ENCODE peak calls at places on chromosome 20, in six cellular contexts. P, A, E, I, N and D are unnamed samples.

GRCh38 chr20:32515631-32516101 is 69.5 kb downstream of the NOL4L start:
- DNase-seq in P (no peak), A (no peak), E (no peak), I (no peak), N (no peak), D (no peak)

GRCh38 chr20:56897318-56897962 is 268.3 kb downstream of the TFAP2C start:
- DNase-seq in P (no peak), A (no peak), E (no peak), I (no peak), N (no peak), D (no peak)

GRCh38 chr20:21522479-21523397 is 8.9 kb upstream of the NKX2-2 start:
- DNase-seq in P (no peak), A (no peak), E (no peak), I (peak), N (no peak), D (no peak)

GRCh38 chr20:37162674-37163073 is 16.5 kb upstream of the RPN2 start:
- DNase-seq in P (no peak), A (no peak), E (no peak), I (no peak), N (no peak), D (no peak)

GRCh38 chr20:62994850-62995249 is 11.9 kb downstream of the BHLHE23 start:
- DNase-seq in P (no peak), A (no peak), E (no peak), I (no peak), N (no peak), D (no peak)

GRCh38 chr20:25081730-25082497 is at the start of gene VSX1:
- DNase-seq in P (no peak), A (no peak), E (no peak), I (no peak), N (peak), D (no peak)

GRCh38 chr20:53872561-53873248 is 197.7 kb downstream of the BCAS1 start:
- DNase-seq in P (peak), A (no peak), E (peak), I (no peak), N (no peak), D (no peak)

GRCh38 chr20:12916699-12917098 is 92.1 kb upstream of the SPTLC3 start:
- DNase-seq in P (no peak), A (no peak), E (no peak), I (no peak), N (no peak), D (no peak)

GRCh38 chr20:56974499-56975250 is 291.8 kb downstream of the BMP7 start:
- DNase-seq in P (peak), A (no peak), E (no peak), I (peak), N (no peak), D (no peak)

GRCh38 chr20:16397053-16397452 is 176.2 kb downstream of the KIF16B start:
- DNase-seq in P (no peak), A (peak), E (no peak), I (no peak), N (peak), D (no peak)

GRCh38 chr20:49267327-49267726 is 10.5 kb downstream of the ZNFX1 start:
- DNase-seq in P (no peak), A (no peak), E (no peak), I (no peak), N (no peak), D (no peak)

GRCh38 chr20:40741507-40742106 is 52.6 kb upstream of the MAFB start:
- DNase-seq in P (peak), A (peak), E (peak), I (peak), N (no peak), D (peak)

GRCh38 chr20:37907677-37908397 is 4.9 kb downstream of the VSTM2L start:
- DNase-seq in P (peak), A (no peak), E (no peak), I (peak), N (no peak), D (no peak)

GRCh38 chr20:32574296-32575226 is 10.6 kb downstream of the NOL4L start:
- DNase-seq in P (peak), A (peak), E (no peak), I (peak), N (no peak), D (no peak)

GRCh38 chr20:49597825-49598395 is 30.0 kb upstream of the PTGIS start:
- DNase-seq in P (no peak), A (no peak), E (no peak), I (no peak), N (peak), D (no peak)

GRCh38 chr20:63378626-63379025 is 17.5 kb upstream of the CHRNA4 start:
- DNase-seq in P (no peak), A (no peak), E (no peak), I (no peak), N (no peak), D (no peak)

GRCh38 chr20:23269954-23270353 is 80.6 kb upstream of the NXT1 start:
- DNase-seq in P (no peak), A (no peak), E (no peak), I (no peak), N (no peak), D (no peak)

GRCh38 chr20:45833883-45834796 is 541 bp downstream of the SNX21 start:
- DNase-seq in P (peak), A (peak), E (peak), I (peak), N (peak), D (no peak)

GRCh38 chr20:23027721-23028120 is 7.4 kb upstream of the SSTR4 start:
- DNase-seq in P (no peak), A (no peak), E (no peak), I (no peak), N (no peak), D (no peak)

GRCh38 chr20:25339608-25340007 is 51.0 kb downstream of the ABHD12 start:
- DNase-seq in P (no peak), A (no peak), E (no peak), I (no peak), N (peak), D (no peak)

GRCh38 chr20:47503685-47504084 is 2.0 kb downstream of the NCOA3 start:
- DNase-seq in P (no peak), A (no peak), E (no peak), I (peak), N (no peak), D (no peak)

GRCh38 chr20:47508228-47508752 is 6.6 kb downstream of the NCOA3 start:
- DNase-seq in P (no peak), A (no peak), E (no peak), I (no peak), N (no peak), D (no peak)

GRCh38 chr20:47506850-47507249 is 5.2 kb downstream of the NCOA3 start:
- DNase-seq in P (no peak), A (no peak), E (no peak), I (no peak), N (no peak), D (no peak)

GRCh38 chr20:47509104-47509661 is 7.5 kb downstream of the NCOA3 start:
- DNase-seq in P (no peak), A (no peak), E (no peak), I (no peak), N (no peak), D (no peak)

DNA sequence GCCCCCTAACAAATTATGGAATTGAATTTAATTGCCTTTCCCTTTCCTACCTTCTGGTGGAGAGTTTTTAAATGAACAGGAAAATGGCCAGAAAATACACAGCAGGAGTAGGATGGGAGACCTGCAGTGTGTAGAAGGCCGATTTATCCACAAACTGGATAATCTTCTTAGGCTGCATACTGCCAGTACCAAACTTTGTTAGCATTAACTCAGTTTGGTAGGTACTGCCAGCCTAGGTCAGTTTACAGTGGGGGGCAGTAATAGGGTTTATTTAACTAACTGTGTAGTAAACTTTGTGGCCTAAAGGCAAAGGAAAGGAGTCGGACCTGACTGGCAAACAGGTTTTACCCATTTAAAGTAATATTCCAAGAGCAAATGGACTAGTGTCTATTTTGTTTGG is 4.6 kb downstream of the NCOA3 start:
- DNase-seq in P (no peak), A (no peak), E (no peak), I (peak), N (no peak), D (no peak)
- TF ChIP-seq CTCF in P (no peak), A (no peak), E (no peak), I (no peak), N (no peak), D (no peak)

GRCh38 chr20:59647271-59647670 is 42.9 kb downstream of the PHACTR3 start:
- DNase-seq in P (no peak), A (no peak), E (no peak), I (no peak), N (no peak), D (no peak)

GRCh38 chr20:59644371-59644939 is 40.1 kb downstream of the PHACTR3 start:
- DNase-seq in P (no peak), A (no peak), E (no peak), I (no peak), N (no peak), D (no peak)

GRCh38 chr20:59645316-59645715 is 41.0 kb downstream of the PHACTR3 start:
- DNase-seq in P (no peak), A (no peak), E (no peak), I (no peak), N (no peak), D (no peak)

GRCh38 chr20:59646487-59646886 is 42.1 kb downstream of the PHACTR3 start:
- DNase-seq in P (no peak), A (no peak), E (no peak), I (no peak), N (no peak), D (no peak)

DNA sequence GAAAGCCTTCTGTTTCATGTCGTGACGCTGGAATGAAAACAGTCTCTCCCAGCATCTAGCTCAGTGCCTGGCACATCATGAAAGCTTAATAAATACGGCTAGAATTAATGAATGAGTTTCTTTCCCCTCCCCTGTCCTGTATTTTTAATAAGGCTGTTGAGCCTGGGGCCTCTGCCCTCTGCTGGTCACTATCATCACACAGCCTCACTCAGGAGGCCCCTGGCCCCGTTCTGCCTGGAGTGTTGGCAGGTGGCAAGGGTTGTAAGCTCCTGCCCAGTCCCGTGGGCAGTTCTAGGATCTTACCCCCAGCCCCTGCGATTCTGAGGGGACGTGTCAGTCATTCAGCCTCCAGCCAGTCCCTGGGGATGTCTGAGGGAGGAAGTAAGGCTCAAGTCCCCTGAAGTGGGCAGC is 41.4 kb downstream of the PHACTR3 start:
- DNase-seq in P (no peak), A (no peak), E (no peak), I (peak), N (no peak), D (no peak)
- H3K4me3 ChIP-seq in P (no peak), A (no peak), E (no peak), I (no peak), N (no peak), D (no peak)

DNA sequence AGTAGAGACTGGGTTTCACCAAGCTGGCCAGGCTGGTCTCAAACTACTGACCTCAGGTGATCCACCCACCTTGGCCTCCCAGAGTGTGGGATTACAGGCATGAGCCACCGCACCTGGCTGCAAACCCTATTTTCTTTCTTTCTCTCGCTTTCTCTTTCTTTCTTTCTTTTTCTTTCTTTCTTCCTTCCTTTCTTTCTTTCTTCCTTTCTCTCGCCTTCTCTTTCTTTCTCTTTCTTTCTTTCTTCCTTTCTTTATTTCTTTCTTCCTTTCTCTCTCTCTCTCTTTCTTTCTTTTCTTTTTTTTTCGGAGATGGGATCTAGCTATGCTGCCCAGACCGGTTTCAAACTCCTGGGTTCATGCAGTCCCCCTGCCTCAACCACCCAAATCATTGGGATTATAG is 47.0 kb upstream of the TGM3 start:
- DNase-seq in P (no peak), A (no peak), E (no peak), I (no peak), N (no peak), D (no peak)
- TF ChIP-seq CTCF in P (no peak), A (no peak), E (no peak), I (no peak), N (no peak), D (no peak)

DNA sequence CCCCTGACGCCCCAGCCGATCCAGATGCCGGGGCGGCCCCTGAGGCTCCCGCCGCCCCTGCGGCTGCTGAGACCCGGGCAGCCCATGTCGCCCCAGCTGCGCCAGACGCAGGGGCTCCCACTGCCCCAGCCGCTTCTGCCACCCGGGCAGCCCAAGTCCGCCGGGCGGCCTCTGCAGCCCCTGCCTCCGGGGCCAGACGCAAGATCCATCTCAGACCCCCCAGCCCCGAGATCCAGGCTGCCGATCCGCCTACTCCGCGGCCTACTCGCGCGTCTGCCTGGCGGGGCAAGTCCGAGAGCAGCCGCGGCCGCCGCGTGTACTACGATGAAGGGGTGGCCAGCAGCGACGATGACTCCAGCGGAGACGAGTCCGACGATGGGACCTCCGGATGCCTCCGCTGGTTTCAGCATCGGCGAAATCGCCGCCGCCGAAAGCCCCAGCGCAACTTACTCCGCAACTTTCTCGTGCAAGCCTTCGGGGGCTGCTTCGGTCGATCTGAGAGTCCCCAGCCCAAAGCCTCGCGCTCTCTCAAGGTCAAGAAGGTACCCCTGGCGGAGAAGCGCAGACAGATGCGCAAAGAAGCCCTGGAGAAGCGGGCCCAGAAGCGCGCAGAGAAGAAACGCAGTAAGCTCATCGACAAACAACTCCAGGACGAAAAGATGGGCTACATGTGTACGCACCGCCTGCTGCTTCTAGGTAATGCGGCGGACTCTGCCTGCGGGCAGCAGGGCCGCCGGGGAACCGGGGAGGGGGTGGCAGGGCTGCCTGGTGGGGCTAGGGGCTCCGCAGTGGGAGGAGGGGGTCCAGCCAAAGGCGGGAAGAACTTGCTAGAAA is 2.3 kb downstream of the GNAS start:
- DNase-seq in P (no peak), A (no peak), E (no peak), I (no peak), N (no peak), D (no peak)
- H3K4me3 ChIP-seq in P (peak), A (peak), E (peak), I (peak), N (peak), D (no peak)

DNA sequence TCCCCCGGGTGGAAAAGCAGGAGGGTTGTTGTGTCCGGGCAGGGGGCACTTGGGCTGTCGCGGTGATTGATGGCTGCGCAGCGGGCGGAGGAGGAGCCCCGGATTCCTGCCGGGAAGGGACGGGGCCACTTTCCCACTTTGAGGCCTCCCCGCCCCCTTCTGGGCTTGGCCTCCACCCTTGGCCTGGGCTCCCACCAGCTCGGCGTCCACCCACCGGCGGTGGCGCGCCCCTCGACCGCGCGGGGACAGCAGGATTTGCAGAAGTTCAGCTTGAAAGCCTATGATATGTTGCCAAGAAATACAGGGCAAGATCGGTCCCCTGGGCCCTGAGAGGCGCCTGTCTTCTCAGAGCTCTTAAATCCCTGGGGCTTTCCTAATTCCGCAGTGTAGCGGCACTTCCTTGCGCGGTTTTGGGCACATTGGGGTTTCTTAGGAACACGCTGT is 852 bp downstream of the RIN2 start:
- DNase-seq in P (no peak), A (peak), E (no peak), I (peak), N (peak), D (no peak)
- TF ChIP-seq CTCF in P (no peak), A (no peak), E (no peak), I (peak), N (no peak), D (no peak)